ENCODE peak calls at places on chromosomes 1 and 21, in six cellular contexts. D is PC-3, S is DND-41, B is ascending aorta, Y is mammary epithelial cell, I is hepatocyte. C is an unnamed sample. For H3K4me1, the result is how much of the 10 kb centered on the place peaks cover.

GRCh38 chr1:110604586-110605148 is 1.5 kb downstream of the KCNA2 start:
- DNase-seq in S (no peak), D (no peak), I (no peak), B (peak), Y (no peak), C (no peak)

GRCh38 chr1:209652873-209653401 is 712 bp upstream of the LAMB3 start:
- DNase-seq in B (no peak), S (no peak), I (peak), Y (peak), D (peak), C (no peak)

GRCh38 chr1:54798769-54799641 is 2.1 kb downstream of the TTC22 start:
- DNase-seq in B (no peak), D (no peak), S (no peak), I (no peak), Y (peak), C (no peak)

GRCh38 chr1:29532741-29533140 is 296.4 kb downstream of the PTPRU start:
- DNase-seq in S (no peak), D (no peak), I (peak), B (no peak), Y (no peak), C (peak)

GRCh38 chr1:20376171-20376570 is 85.5 kb downstream of the VWA5B1 start:
- DNase-seq in B (no peak), S (no peak), Y (no peak), I (no peak), D (no peak), C (no peak)

GRCh38 chr1:151494741-151495281 is 16.4 kb upstream of the CGN start:
- DNase-seq in I (peak), B (no peak), Y (peak), D (peak), S (no peak), C (no peak)

GRCh38 chr21:34130598-34130985 is 57.2 kb downstream of the MRPS6 start:
- DNase-seq in Y (no peak), D (no peak), S (no peak), I (no peak), B (no peak), C (no peak)

GRCh38 chr1:4684849-4685248 is 30.4 kb downstream of the AJAP1 start:
- DNase-seq in D (no peak), S (no peak), I (no peak), Y (no peak), B (no peak), C (no peak)

GRCh38 chr1:203306089-203306969 is 1.0 kb downstream of the BTG2 start:
- DNase-seq in S (peak), Y (peak), I (peak), B (peak), D (peak), C (peak)

GRCh38 chr1:170893655-170894297 is 41.6 kb upstream of the MROH9 start:
- DNase-seq in Y (no peak), D (no peak), S (no peak), I (no peak), B (no peak), C (no peak)

GRCh38 chr1:113976609-113977278 is 2.5 kb upstream of the OLFML3 start:
- DNase-seq in B (no peak), I (peak), D (peak), Y (no peak), S (no peak), C (peak)

GRCh38 chr1:234509457-234510328 is 30.7 kb upstream of the TARBP1 start:
- DNase-seq in S (peak), B (no peak), Y (no peak), I (no peak), D (no peak), C (no peak)

GRCh38 chr1:201191723-201192477 is 1.3 kb downstream of the IGFN1 start:
- DNase-seq in Y (peak), B (no peak), S (no peak), I (no peak), D (peak), C (no peak)

GRCh38 chr1:89758127-89758526 is 62.7 kb upstream of the LRRC8D start:
- DNase-seq in I (no peak), D (no peak), S (peak), B (no peak), Y (no peak), C (no peak)

DNA sequence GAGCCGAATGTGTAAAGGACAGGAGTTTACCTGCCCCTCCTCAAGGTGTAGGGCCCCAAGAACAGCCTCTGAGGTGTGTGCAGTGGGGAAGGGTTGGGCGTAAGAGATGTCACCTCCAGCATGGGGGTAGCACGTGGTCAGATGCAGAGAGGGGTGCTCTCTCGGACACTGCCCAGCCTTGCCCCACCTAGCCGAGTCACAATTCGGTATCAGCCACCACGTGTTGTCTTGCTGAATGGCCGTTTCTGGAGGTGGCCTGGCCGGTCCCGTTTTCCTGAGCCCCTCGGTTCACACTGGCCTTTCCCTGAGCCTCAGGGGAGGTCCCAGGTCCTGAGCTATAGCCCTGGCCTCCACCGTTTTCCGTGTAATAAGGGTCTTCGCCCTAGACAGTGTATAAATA is 23.4 kb downstream of the CD34 start:
- DNase-seq in D (no peak), I (no peak), Y (no peak), B (peak), S (no peak), C (no peak)
- H3K27ac ChIP-seq in D (no peak), I (no peak), Y (no peak), B (peak), S (peak), C (peak)

GRCh38 chr1:34547043-34547674 is 207.7 kb upstream of the GJB5 start:
- DNase-seq in I (peak), B (no peak), S (no peak), Y (peak), D (peak), C (no peak)

DNA sequence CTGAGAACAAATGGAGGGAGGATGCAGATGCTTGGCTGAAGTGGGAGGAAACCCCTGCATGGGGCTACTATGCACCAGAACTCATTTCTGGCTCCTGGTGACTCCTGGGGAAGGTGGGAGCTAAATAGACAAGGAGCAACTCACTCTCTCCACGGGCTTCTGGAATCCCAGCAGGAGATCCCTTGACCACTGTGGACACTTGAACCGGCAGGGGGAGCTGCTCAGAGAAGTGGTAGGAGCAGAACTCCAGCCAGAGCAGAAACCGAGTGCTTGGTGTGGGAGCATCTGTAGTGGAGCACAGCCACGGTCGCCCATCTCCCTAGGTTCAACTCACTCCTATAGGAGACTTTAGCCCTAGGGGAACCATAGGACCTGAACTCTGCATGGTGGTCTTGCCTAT is 205.6 kb upstream of the GJB5 start:
- DNase-seq in B (no peak), S (no peak), Y (peak), D (peak), I (peak), C (no peak)
- TF ChIP-seq CTCF in B (no peak), S (no peak), Y (peak), D (peak), I (peak), C (no peak)

GRCh38 chr1:221714227-221715116 is 27.4 kb downstream of the DUSP10 start:
- DNase-seq in D (no peak), I (no peak), B (no peak), Y (no peak), S (no peak), C (no peak)
- H3K4me1 ChIP-seq in D (under half), I (half or more), B (under half), Y (under half), S (half or more), C (under half)

GRCh38 chr1:3550511-3551289 is 60.6 kb downstream of the MEGF6 start:
- DNase-seq in I (no peak), D (no peak), Y (no peak), S (no peak), B (no peak), C (no peak)

GRCh38 chr1:3548895-3549294 is 62.4 kb downstream of the MEGF6 start:
- DNase-seq in Y (no peak), I (no peak), B (no peak), D (no peak), S (no peak), C (no peak)

GRCh38 chr1:3547055-3548005 is 64.0 kb downstream of the MEGF6 start:
- DNase-seq in B (no peak), I (peak), D (peak), Y (no peak), S (no peak), C (no peak)

GRCh38 chr1:3546048-3546384 is 65.3 kb downstream of the MEGF6 start:
- DNase-seq in D (no peak), B (no peak), I (no peak), S (no peak), Y (no peak), C (no peak)

GRCh38 chr1:3548156-3548893 is 63.0 kb downstream of the MEGF6 start:
- DNase-seq in I (no peak), S (no peak), B (no peak), Y (no peak), D (no peak), C (no peak)
- H3K27ac ChIP-seq in I (no peak), S (no peak), B (peak), Y (no peak), D (no peak), C (peak)

DNA sequence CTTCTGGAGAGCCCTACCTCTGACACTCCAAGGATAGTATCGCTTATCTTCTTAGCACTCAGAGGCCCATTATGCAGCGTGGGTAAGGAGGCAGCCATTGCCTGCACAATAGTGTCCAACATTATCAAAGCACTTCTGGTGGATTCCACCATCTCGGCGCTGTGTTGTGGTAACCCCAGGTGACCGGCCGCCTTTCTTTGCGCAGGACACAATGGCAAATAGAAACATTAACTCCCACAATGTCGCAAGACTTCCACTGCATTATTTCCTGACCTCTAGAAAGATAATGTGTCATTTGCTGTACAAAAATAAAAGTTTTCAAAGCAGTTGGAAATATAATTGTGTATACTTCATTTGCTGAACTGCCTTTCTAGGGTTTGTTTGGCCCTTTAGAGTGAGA is 215.6 kb upstream of the PROX1 start:
- DNase-seq in B (no peak), S (no peak), Y (no peak), D (no peak), I (no peak), C (no peak)
- TF ChIP-seq CTCF in B (no peak), S (no peak), Y (no peak), D (no peak), I (no peak), C (no peak)

DNA sequence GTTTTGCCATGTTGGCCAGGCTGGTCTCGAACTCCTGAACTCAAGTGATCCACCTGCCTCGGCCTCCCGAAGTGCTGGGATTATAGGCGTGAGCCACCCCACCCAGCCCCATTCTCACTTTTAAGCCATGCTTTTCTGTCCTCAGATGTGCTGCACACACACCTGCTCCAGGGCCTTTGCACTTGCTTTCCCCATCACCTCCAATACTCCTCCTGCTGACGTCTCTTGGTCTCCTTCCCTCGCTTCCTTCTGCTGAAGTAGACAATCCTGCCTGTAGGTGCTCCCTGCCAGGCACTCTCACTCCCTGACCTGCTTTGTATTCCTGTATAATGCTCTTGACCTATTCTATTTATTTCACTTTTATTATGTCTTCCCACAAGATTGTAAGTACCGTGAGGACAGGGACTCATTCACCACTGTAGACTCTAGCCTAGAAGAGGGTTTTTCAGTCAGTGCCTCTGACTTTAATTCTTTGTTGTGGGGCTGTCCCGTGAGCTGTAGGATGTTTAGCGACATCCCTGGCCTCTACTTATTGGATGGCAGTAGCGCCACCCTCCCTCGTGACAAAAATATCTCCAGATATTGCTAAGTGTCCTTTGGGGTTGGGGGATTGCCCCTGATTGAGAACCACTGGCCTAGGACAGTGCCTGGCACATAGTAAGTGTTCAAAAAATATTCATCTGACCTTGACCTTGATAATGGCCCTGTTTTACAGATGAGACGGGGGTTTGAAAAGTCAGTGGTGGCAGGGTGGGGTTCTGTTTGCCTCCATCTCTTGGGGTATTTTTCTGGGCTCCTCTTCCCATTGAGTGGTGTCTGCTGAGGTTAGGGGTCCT is 4.6 kb downstream of the TNFRSF1B start:
- DNase-seq in D (no peak), Y (no peak), S (no peak), B (no peak), I (no peak), C (no peak)
- H3K4me1 ChIP-seq in D (under half), Y (under half), S (under half), B (under half), I (under half), C (under half)

DNA sequence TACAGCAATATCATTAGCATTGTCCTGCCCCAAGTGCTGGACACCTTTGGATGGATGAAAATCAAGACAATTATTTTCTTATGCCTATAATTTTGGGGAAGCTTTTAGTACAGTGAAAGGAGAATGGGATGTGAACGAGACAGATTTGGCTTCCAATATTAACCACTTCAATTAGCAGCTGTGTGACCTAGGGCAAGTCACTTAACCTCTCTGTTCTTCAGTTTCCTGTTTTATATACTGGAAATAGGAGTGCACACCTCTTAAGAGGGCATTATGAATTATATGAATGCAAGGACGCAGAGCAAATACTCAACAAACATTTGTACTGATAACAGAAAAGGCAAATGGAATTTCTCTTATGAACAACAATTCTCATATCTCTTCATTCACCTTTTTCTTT is 18.5 kb downstream of the CYP2J2 start:
- DNase-seq in B (no peak), D (no peak), S (no peak), I (no peak), Y (no peak), C (no peak)
- H3K27ac ChIP-seq in B (no peak), D (no peak), S (no peak), I (no peak), Y (no peak), C (no peak)